ENCODE peak calls at places on chromosomes 16 and 17, in seven cellular contexts. One of them, this sample, is unnamed.

GRCh38 chr17:77507116-77507885 is 366.5 kb downstream of the SEC14L1 start:
- DNase-seq in neural progenitor cell: peak; percentile 27
- DNase-seq in cardiac fibroblast: no peak
- DNase-seq in progenitor cell of endocrine pancreas: no peak
- DNase-seq in dorsolateral prefrontal cortex: peak; percentile 44
- DNase-seq in cardiac muscle cell: no peak
- DNase-seq in fibroblast of mammary gland: no peak
- DNase-seq in this sample: peak; percentile 38

GRCh38 chr17:15432807-15433547 is 34.4 kb downstream of the CDRT4 start:
- DNase-seq in neural progenitor cell: no peak
- DNase-seq in cardiac fibroblast: peak; percentile 83
- DNase-seq in progenitor cell of endocrine pancreas: no peak
- DNase-seq in dorsolateral prefrontal cortex: peak; percentile 50
- DNase-seq in cardiac muscle cell: peak; percentile 93
- DNase-seq in fibroblast of mammary gland: peak; percentile 87
- DNase-seq in this sample: no peak

GRCh38 chr16:88672776-88673175 is 9.9 kb upstream of the MVD start:
- DNase-seq in neural progenitor cell: peak; percentile 74
- DNase-seq in cardiac fibroblast: no peak
- DNase-seq in progenitor cell of endocrine pancreas: no peak
- DNase-seq in dorsolateral prefrontal cortex: no peak
- DNase-seq in cardiac muscle cell: no peak
- DNase-seq in fibroblast of mammary gland: no peak
- DNase-seq in this sample: peak; percentile 63

GRCh38 chr16:13873835-13874438 is 46.0 kb upstream of the ERCC4 start:
- DNase-seq in neural progenitor cell: peak; percentile 75
- DNase-seq in cardiac fibroblast: peak; percentile 60
- DNase-seq in progenitor cell of endocrine pancreas: no peak
- DNase-seq in dorsolateral prefrontal cortex: no peak
- DNase-seq in cardiac muscle cell: peak; percentile 49
- DNase-seq in fibroblast of mammary gland: peak; percentile 17
- DNase-seq in this sample: peak; percentile 60

GRCh38 chr17:4597975-4598374 is 13.6 kb downstream of the SMTNL2 start:
- DNase-seq in neural progenitor cell: no peak
- DNase-seq in cardiac fibroblast: no peak
- DNase-seq in progenitor cell of endocrine pancreas: no peak
- DNase-seq in dorsolateral prefrontal cortex: no peak
- DNase-seq in cardiac muscle cell: no peak
- DNase-seq in fibroblast of mammary gland: no peak
- DNase-seq in this sample: no peak

GRCh38 chr17:28404812-28405570 is 1.0 kb downstream of the SLC46A1 start:
- DNase-seq in neural progenitor cell: no peak
- DNase-seq in cardiac fibroblast: no peak
- DNase-seq in progenitor cell of endocrine pancreas: no peak
- DNase-seq in dorsolateral prefrontal cortex: peak; percentile 63
- DNase-seq in cardiac muscle cell: no peak
- DNase-seq in fibroblast of mammary gland: no peak
- DNase-seq in this sample: peak; percentile 41

GRCh38 chr16:11792404-11793260 is 4.4 kb downstream of the ZC3H7A start:
- DNase-seq in neural progenitor cell: no peak
- DNase-seq in cardiac fibroblast: no peak
- DNase-seq in progenitor cell of endocrine pancreas: no peak
- DNase-seq in dorsolateral prefrontal cortex: no peak
- DNase-seq in cardiac muscle cell: no peak
- DNase-seq in fibroblast of mammary gland: no peak
- DNase-seq in this sample: peak; percentile 33

GRCh38 chr17:53896047-53896446 is 73.3 kb downstream of the KIF2B start:
- DNase-seq in neural progenitor cell: no peak
- DNase-seq in cardiac fibroblast: no peak
- DNase-seq in progenitor cell of endocrine pancreas: no peak
- DNase-seq in dorsolateral prefrontal cortex: no peak
- DNase-seq in cardiac muscle cell: peak; percentile 1
- DNase-seq in fibroblast of mammary gland: no peak
- DNase-seq in this sample: no peak

GRCh38 chr16:51982715-51983680 is 563.9 kb downstream of the TOX3 start:
- DNase-seq in neural progenitor cell: peak; percentile 84
- DNase-seq in cardiac fibroblast: peak; percentile 81
- DNase-seq in progenitor cell of endocrine pancreas: peak; percentile 42
- DNase-seq in dorsolateral prefrontal cortex: peak; percentile 5
- DNase-seq in cardiac muscle cell: peak; percentile 79
- DNase-seq in fibroblast of mammary gland: peak; percentile 79
- DNase-seq in this sample: peak; percentile 21

GRCh38 chr17:14337596-14338079 is 36.8 kb downstream of the HS3ST3B1 start:
- DNase-seq in neural progenitor cell: no peak
- DNase-seq in cardiac fibroblast: no peak
- DNase-seq in progenitor cell of endocrine pancreas: no peak
- DNase-seq in dorsolateral prefrontal cortex: no peak
- DNase-seq in cardiac muscle cell: no peak
- DNase-seq in fibroblast of mammary gland: no peak
- DNase-seq in this sample: no peak

GRCh38 chr16:3736116-3736515 is 18.8 kb upstream of the TRAP1 start:
- DNase-seq in neural progenitor cell: no peak
- DNase-seq in cardiac fibroblast: no peak
- DNase-seq in progenitor cell of endocrine pancreas: no peak
- DNase-seq in dorsolateral prefrontal cortex: no peak
- DNase-seq in cardiac muscle cell: no peak
- DNase-seq in fibroblast of mammary gland: no peak
- DNase-seq in this sample: no peak

GRCh38 chr17:4532860-4533521 is 22.2 kb downstream of the MYBBP1A start:
- DNase-seq in neural progenitor cell: no peak
- DNase-seq in cardiac fibroblast: no peak
- DNase-seq in progenitor cell of endocrine pancreas: no peak
- DNase-seq in dorsolateral prefrontal cortex: no peak
- DNase-seq in cardiac muscle cell: no peak
- DNase-seq in fibroblast of mammary gland: no peak
- DNase-seq in this sample: no peak

GRCh38 chr16:64892843-64893242 is 229.0 kb downstream of the CDH11 start:
- DNase-seq in neural progenitor cell: no peak
- DNase-seq in cardiac fibroblast: peak; percentile 58
- DNase-seq in progenitor cell of endocrine pancreas: no peak
- DNase-seq in dorsolateral prefrontal cortex: no peak
- DNase-seq in cardiac muscle cell: peak; percentile 56
- DNase-seq in fibroblast of mammary gland: peak; percentile 89
- DNase-seq in this sample: no peak

GRCh38 chr17:32211671-32212070 is 54.0 kb upstream of the RHBDL3 start:
- DNase-seq in neural progenitor cell: no peak
- DNase-seq in cardiac fibroblast: no peak
- DNase-seq in progenitor cell of endocrine pancreas: no peak
- DNase-seq in dorsolateral prefrontal cortex: no peak
- DNase-seq in cardiac muscle cell: no peak
- DNase-seq in fibroblast of mammary gland: no peak
- DNase-seq in this sample: no peak

GRCh38 chr16:84487358-84487757 is 17.1 kb downstream of the MEAK7 start:
- DNase-seq in neural progenitor cell: no peak
- DNase-seq in cardiac fibroblast: no peak
- DNase-seq in progenitor cell of endocrine pancreas: no peak
- DNase-seq in dorsolateral prefrontal cortex: no peak
- DNase-seq in cardiac muscle cell: no peak
- DNase-seq in fibroblast of mammary gland: no peak
- DNase-seq in this sample: no peak

GRCh38 chr16:3618782-3619166 is 7.4 kb upstream of the SLX4 start:
- DNase-seq in neural progenitor cell: no peak
- DNase-seq in cardiac fibroblast: no peak
- DNase-seq in progenitor cell of endocrine pancreas: no peak
- DNase-seq in dorsolateral prefrontal cortex: no peak
- DNase-seq in cardiac muscle cell: no peak
- DNase-seq in fibroblast of mammary gland: no peak
- DNase-seq in this sample: no peak

GRCh38 chr17:1050996-1051925 is 54.3 kb downstream of the TIMM22 start:
- DNase-seq in neural progenitor cell: no peak
- DNase-seq in cardiac fibroblast: no peak
- DNase-seq in progenitor cell of endocrine pancreas: no peak
- DNase-seq in dorsolateral prefrontal cortex: no peak
- DNase-seq in cardiac muscle cell: no peak
- DNase-seq in fibroblast of mammary gland: no peak
- DNase-seq in this sample: no peak

DNA sequence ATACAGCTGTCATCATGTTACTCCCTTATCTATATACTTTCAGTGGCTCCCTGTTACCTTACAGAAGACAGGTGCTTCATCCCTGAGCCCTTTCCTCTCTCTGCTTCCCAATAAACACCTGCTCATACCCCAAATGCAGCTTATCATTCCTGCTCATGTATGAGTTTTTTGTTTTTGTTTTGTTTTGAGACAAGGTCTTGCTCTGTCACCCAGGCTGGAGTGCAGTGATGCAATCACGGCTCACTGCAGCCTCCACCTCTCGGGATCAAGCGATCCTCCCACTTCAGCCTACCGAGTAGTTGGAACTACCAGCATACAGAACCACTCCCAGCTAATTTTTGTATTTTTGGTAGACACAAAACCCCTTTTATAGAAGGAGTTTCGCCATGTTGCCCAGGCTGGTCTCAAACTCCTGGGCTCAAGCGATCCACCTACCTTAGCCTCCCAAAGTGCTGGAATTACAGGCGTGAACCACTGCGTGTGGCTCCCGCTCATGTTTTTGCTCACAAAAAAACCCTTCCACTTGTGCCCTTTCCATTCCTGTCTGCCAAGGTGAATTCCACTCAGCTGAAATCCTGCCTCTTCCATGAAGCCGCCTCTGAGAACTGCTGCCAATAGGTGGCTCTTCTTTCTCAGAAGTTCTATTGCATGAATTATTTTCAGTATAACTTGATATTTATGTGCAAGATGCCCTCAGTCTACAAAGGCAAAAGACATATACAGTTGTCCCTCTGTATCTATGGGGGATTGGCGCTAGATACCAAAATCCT is 7.9 kb upstream of the RNF157 start:
- DNase-seq in neural progenitor cell: no peak
- DNase-seq in cardiac fibroblast: no peak
- DNase-seq in progenitor cell of endocrine pancreas: no peak
- DNase-seq in dorsolateral prefrontal cortex: no peak
- DNase-seq in cardiac muscle cell: no peak
- DNase-seq in fibroblast of mammary gland: no peak
- DNase-seq in this sample: no peak
- TF ChIP-seq CTCF in neural progenitor cell: no peak
- TF ChIP-seq CTCF in cardiac fibroblast: peak; percentile 24
- TF ChIP-seq CTCF in progenitor cell of endocrine pancreas: no peak
- TF ChIP-seq CTCF in dorsolateral prefrontal cortex: no peak
- TF ChIP-seq CTCF in cardiac muscle cell: peak; percentile 27
- TF ChIP-seq CTCF in fibroblast of mammary gland: peak; percentile 13
- TF ChIP-seq CTCF in this sample: no peak

GRCh38 chr17:40862985-40863733 is 3.9 kb downstream of the KRT12 start:
- DNase-seq in neural progenitor cell: peak; percentile 65
- DNase-seq in cardiac fibroblast: peak; percentile 5
- DNase-seq in progenitor cell of endocrine pancreas: peak; percentile 54
- DNase-seq in dorsolateral prefrontal cortex: no peak
- DNase-seq in cardiac muscle cell: peak; percentile 20
- DNase-seq in fibroblast of mammary gland: no peak
- DNase-seq in this sample: peak; percentile 74
- TF ChIP-seq CTCF in neural progenitor cell: peak; percentile 56
- TF ChIP-seq CTCF in cardiac fibroblast: peak; percentile 56
- TF ChIP-seq CTCF in progenitor cell of endocrine pancreas: peak; percentile 59
- TF ChIP-seq CTCF in dorsolateral prefrontal cortex: no peak
- TF ChIP-seq CTCF in cardiac muscle cell: peak; percentile 58
- TF ChIP-seq CTCF in fibroblast of mammary gland: peak; percentile 4
- TF ChIP-seq CTCF in this sample: peak; percentile 48

GRCh38 chr17:31013844-31014243 is 43.0 kb downstream of the RNF135 start:
- DNase-seq in neural progenitor cell: no peak
- DNase-seq in cardiac fibroblast: no peak
- DNase-seq in progenitor cell of endocrine pancreas: no peak
- DNase-seq in dorsolateral prefrontal cortex: no peak
- DNase-seq in cardiac muscle cell: no peak
- DNase-seq in fibroblast of mammary gland: no peak
- DNase-seq in this sample: no peak

GRCh38 chr17:31019004-31019403 is 48.2 kb downstream of the RNF135 start:
- DNase-seq in neural progenitor cell: no peak
- DNase-seq in cardiac fibroblast: no peak
- DNase-seq in progenitor cell of endocrine pancreas: no peak
- DNase-seq in dorsolateral prefrontal cortex: no peak
- DNase-seq in cardiac muscle cell: no peak
- DNase-seq in fibroblast of mammary gland: no peak
- DNase-seq in this sample: no peak

DNA sequence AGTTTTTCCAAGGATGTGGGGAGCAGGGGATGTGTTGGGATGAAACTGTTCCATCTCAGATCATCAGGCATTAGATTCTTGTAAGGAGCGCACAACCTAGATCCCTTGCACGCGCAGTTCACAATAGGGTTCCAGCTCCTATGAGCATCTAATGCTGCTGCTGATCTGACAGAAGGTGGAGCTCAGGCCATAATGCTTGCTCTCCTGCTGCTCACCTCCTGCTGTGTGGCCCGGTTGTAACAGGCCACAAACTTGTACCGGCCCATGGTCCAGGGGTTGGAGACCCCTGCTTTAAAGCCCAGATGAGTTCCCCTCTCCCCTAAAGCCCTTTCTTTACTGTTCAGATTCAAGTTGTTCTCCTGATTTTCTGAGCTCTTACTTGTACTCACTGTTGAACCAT is 44.8 kb downstream of the RNF135 start:
- DNase-seq in neural progenitor cell: no peak
- DNase-seq in cardiac fibroblast: no peak
- DNase-seq in progenitor cell of endocrine pancreas: no peak
- DNase-seq in dorsolateral prefrontal cortex: no peak
- DNase-seq in cardiac muscle cell: no peak
- DNase-seq in fibroblast of mammary gland: no peak
- DNase-seq in this sample: no peak
- TF ChIP-seq CTCF in neural progenitor cell: no peak
- TF ChIP-seq CTCF in cardiac fibroblast: no peak
- TF ChIP-seq CTCF in progenitor cell of endocrine pancreas: no peak
- TF ChIP-seq CTCF in dorsolateral prefrontal cortex: no peak
- TF ChIP-seq CTCF in cardiac muscle cell: no peak
- TF ChIP-seq CTCF in fibroblast of mammary gland: no peak
- TF ChIP-seq CTCF in this sample: no peak

DNA sequence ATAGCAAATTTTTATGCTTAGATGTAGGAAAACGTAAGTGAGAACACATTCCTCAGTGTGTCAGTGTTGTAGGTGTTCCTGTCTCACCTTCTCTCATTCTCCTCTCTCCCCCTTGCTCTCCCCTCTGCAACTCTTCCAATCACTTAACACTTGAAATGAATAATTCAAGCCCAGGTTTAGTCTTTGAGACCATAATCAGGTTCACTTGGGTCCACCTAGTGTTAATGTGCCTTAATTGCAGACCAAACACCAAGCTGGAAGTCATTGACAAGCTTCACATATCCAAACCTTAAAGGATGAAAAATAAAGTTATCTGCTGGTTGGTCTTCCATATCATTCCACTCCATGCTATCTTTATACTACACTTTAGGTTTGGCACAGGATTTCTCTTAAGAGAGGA is 37.0 kb downstream of the STXBP4 start:
- DNase-seq in neural progenitor cell: peak; percentile 30
- DNase-seq in cardiac fibroblast: peak; percentile 17
- DNase-seq in progenitor cell of endocrine pancreas: no peak
- DNase-seq in dorsolateral prefrontal cortex: no peak
- DNase-seq in cardiac muscle cell: peak; percentile 38
- DNase-seq in fibroblast of mammary gland: peak; percentile 32
- DNase-seq in this sample: no peak
- TF ChIP-seq CTCF in neural progenitor cell: peak; percentile 58
- TF ChIP-seq CTCF in cardiac fibroblast: peak; percentile 45
- TF ChIP-seq CTCF in progenitor cell of endocrine pancreas: peak; percentile 49
- TF ChIP-seq CTCF in dorsolateral prefrontal cortex: no peak
- TF ChIP-seq CTCF in cardiac muscle cell: peak; percentile 51
- TF ChIP-seq CTCF in fibroblast of mammary gland: peak; percentile 46
- TF ChIP-seq CTCF in this sample: peak; percentile 55

This sample was measured in glutamatergic neuron.